ENCODE peak calls at places on chromosomes 7 and 10, in five cellular contexts. One of them, this sample, is unnamed.

GRCh38 chr7:54705436-54705835 is 53.6 kb downstream of the SEC61G start:
- DNase-seq in heart left ventricle: no peak
- DNase-seq in epithelial cell of esophagus: peak
- DNase-seq in WERI-Rb-1: no peak
- DNase-seq in fibroblast of lung: peak
- DNase-seq in this sample: peak

GRCh38 chr10:128543186-128543585 is 417.0 kb upstream of the MKI67 start:
- DNase-seq in heart left ventricle: no peak
- DNase-seq in epithelial cell of esophagus: no peak
- DNase-seq in WERI-Rb-1: no peak
- DNase-seq in fibroblast of lung: no peak
- DNase-seq in this sample: no peak

GRCh38 chr7:2025188-2025587 is 207.6 kb downstream of the MAD1L1 start:
- DNase-seq in WERI-Rb-1: no peak
- DNase-seq in heart left ventricle: no peak
- DNase-seq in fibroblast of lung: no peak
- DNase-seq in epithelial cell of esophagus: no peak
- DNase-seq in this sample: no peak

GRCh38 chr10:57506414-57507094 is 761.1 kb downstream of the IPMK start:
- DNase-seq in heart left ventricle: no peak
- DNase-seq in fibroblast of lung: no peak
- DNase-seq in WERI-Rb-1: no peak
- DNase-seq in epithelial cell of esophagus: no peak
- DNase-seq in this sample: no peak

GRCh38 chr10:130018730-130019185 is 54.7 kb upstream of the EBF3 start:
- DNase-seq in fibroblast of lung: no peak
- DNase-seq in WERI-Rb-1: no peak
- DNase-seq in heart left ventricle: no peak
- DNase-seq in epithelial cell of esophagus: no peak
- DNase-seq in this sample: no peak

GRCh38 chr10:17115683-17116082 is 13.9 kb downstream of the CUBN start:
- DNase-seq in fibroblast of lung: peak
- DNase-seq in heart left ventricle: no peak
- DNase-seq in epithelial cell of esophagus: peak
- DNase-seq in WERI-Rb-1: no peak
- DNase-seq in this sample: no peak

GRCh38 chr10:110209926-110210662 is 2.7 kb downstream of the MXI1 start:
- DNase-seq in fibroblast of lung: peak
- DNase-seq in WERI-Rb-1: peak
- DNase-seq in heart left ventricle: peak
- DNase-seq in epithelial cell of esophagus: peak
- DNase-seq in this sample: no peak

GRCh38 chr10:133336131-133337078 is at the start of gene CALY:
- DNase-seq in epithelial cell of esophagus: no peak
- DNase-seq in WERI-Rb-1: peak
- DNase-seq in heart left ventricle: no peak
- DNase-seq in fibroblast of lung: no peak
- DNase-seq in this sample: peak

GRCh38 chr7:27148031-27148775 is 629 bp upstream of the HOXA6 start:
- DNase-seq in epithelial cell of esophagus: no peak
- DNase-seq in fibroblast of lung: peak
- DNase-seq in WERI-Rb-1: no peak
- DNase-seq in heart left ventricle: no peak
- DNase-seq in this sample: peak

GRCh38 chr7:76260171-76260703 is 42.2 kb upstream of the HSPB1 start:
- DNase-seq in WERI-Rb-1: peak
- DNase-seq in epithelial cell of esophagus: peak
- DNase-seq in fibroblast of lung: no peak
- DNase-seq in heart left ventricle: no peak
- DNase-seq in this sample: peak

GRCh38 chr10:27783660-27784059 is 38.0 kb upstream of the MKX start:
- DNase-seq in heart left ventricle: no peak
- DNase-seq in fibroblast of lung: peak
- DNase-seq in epithelial cell of esophagus: peak
- DNase-seq in WERI-Rb-1: peak
- DNase-seq in this sample: no peak

GRCh38 chr10:61760943-61761824 is 98.5 kb downstream of the CABCOCO1 start:
- DNase-seq in fibroblast of lung: peak
- DNase-seq in epithelial cell of esophagus: peak
- DNase-seq in heart left ventricle: no peak
- DNase-seq in WERI-Rb-1: no peak
- DNase-seq in this sample: no peak

GRCh38 chr10:61943699-61944444 is 42.4 kb downstream of the ARID5B start:
- DNase-seq in epithelial cell of esophagus: peak
- DNase-seq in WERI-Rb-1: no peak
- DNase-seq in heart left ventricle: no peak
- DNase-seq in fibroblast of lung: peak
- DNase-seq in this sample: no peak

GRCh38 chr7:156792611-156793010 is 100.4 kb downstream of the LMBR1 start:
- DNase-seq in epithelial cell of esophagus: no peak
- DNase-seq in fibroblast of lung: no peak
- DNase-seq in WERI-Rb-1: no peak
- DNase-seq in heart left ventricle: peak
- DNase-seq in this sample: peak

GRCh38 chr7:158116235-158116634 is 471.4 kb downstream of the PTPRN2 start:
- DNase-seq in epithelial cell of esophagus: no peak
- DNase-seq in heart left ventricle: no peak
- DNase-seq in fibroblast of lung: no peak
- DNase-seq in WERI-Rb-1: no peak
- DNase-seq in this sample: no peak

GRCh38 chr10:62073429-62073828 is 171.9 kb downstream of the ARID5B start:
- DNase-seq in WERI-Rb-1: no peak
- DNase-seq in fibroblast of lung: peak
- DNase-seq in heart left ventricle: no peak
- DNase-seq in epithelial cell of esophagus: no peak
- DNase-seq in this sample: no peak

GRCh38 chr10:69636273-69636575 is 6.2 kb downstream of the FAM241B start:
- DNase-seq in epithelial cell of esophagus: no peak
- DNase-seq in fibroblast of lung: no peak
- DNase-seq in heart left ventricle: no peak
- DNase-seq in WERI-Rb-1: no peak
- DNase-seq in this sample: no peak
- H3K4me3 ChIP-seq in epithelial cell of esophagus: no peak
- H3K4me3 ChIP-seq in fibroblast of lung: no peak
- H3K4me3 ChIP-seq in heart left ventricle: no peak
- H3K4me3 ChIP-seq in WERI-Rb-1: no peak
- H3K4me3 ChIP-seq in this sample: no peak

DNA sequence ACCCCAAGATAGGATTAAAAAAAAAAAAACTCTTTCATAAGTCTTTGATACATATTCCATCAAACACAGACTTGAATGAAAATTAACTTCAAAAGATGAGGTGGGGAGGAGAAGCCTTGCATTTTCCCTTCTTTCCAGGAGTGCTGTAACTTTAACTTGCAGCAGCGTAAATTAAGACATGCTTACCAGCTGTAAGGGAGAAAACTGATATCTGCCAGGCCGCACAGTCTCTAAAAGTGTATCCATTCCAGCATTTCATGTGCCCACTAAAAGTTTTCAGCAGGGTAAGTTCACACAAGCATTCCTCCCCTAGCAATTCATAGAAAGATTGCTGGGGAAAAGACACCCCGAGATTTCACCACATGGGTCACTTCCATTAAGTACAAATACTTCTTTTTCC is 4.7 kb downstream of the CTBP2 start:
- DNase-seq in fibroblast of lung: no peak
- DNase-seq in heart left ventricle: no peak
- DNase-seq in WERI-Rb-1: no peak
- DNase-seq in epithelial cell of esophagus: no peak
- DNase-seq in this sample: no peak
- H3K4me3 ChIP-seq in fibroblast of lung: no peak
- H3K4me3 ChIP-seq in heart left ventricle: no peak
- H3K4me3 ChIP-seq in WERI-Rb-1: no peak
- H3K4me3 ChIP-seq in epithelial cell of esophagus: peak
- H3K4me3 ChIP-seq in this sample: no peak

DNA sequence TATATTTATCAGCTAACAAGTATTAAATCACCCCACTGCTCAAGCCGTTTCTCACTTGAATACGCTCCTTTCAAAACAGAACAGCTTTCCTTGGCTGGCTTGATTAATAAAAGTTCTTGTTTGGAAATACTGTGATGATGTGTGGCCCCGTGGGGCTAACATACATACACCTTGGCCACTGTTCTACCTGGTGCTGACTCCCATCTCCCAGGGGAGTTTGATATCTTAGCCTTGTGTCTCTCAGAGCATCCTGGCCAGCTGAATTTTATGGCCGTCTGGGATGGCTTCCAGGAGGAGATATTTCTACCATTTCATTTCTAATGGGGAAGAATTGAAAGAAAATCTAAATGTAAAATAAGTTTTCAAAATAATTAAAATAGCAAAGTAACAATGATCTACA is 300.2 kb downstream of the RNLS start:
- DNase-seq in epithelial cell of esophagus: no peak
- DNase-seq in heart left ventricle: no peak
- DNase-seq in WERI-Rb-1: no peak
- DNase-seq in fibroblast of lung: no peak
- DNase-seq in this sample: no peak
- H3K4me3 ChIP-seq in epithelial cell of esophagus: no peak
- H3K4me3 ChIP-seq in heart left ventricle: no peak
- H3K4me3 ChIP-seq in WERI-Rb-1: no peak
- H3K4me3 ChIP-seq in fibroblast of lung: no peak
- H3K4me3 ChIP-seq in this sample: no peak

DNA sequence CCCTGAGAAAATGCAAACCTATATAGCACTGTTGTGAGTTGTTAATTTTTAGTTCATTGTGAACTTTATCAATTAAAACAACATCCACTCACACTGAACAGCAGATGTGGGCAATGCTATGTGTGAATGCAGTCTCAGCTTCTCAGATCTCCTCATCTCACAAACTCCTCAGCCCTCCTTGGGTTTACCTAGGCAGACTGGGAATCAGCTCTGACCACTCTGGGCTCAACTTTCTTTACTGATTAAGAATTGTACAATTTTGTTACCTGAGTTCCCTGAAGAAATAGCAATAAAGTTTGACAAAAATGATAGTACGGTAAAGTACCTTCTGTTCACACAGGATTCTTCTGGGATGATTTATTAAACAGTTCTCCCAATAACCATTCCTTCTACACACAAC is 124.0 kb downstream of the SRPK2 start:
- DNase-seq in heart left ventricle: no peak
- DNase-seq in epithelial cell of esophagus: no peak
- DNase-seq in fibroblast of lung: no peak
- DNase-seq in WERI-Rb-1: no peak
- DNase-seq in this sample: no peak
- H3K4me3 ChIP-seq in heart left ventricle: no peak
- H3K4me3 ChIP-seq in epithelial cell of esophagus: no peak
- H3K4me3 ChIP-seq in fibroblast of lung: no peak
- H3K4me3 ChIP-seq in WERI-Rb-1: no peak
- H3K4me3 ChIP-seq in this sample: no peak

DNA sequence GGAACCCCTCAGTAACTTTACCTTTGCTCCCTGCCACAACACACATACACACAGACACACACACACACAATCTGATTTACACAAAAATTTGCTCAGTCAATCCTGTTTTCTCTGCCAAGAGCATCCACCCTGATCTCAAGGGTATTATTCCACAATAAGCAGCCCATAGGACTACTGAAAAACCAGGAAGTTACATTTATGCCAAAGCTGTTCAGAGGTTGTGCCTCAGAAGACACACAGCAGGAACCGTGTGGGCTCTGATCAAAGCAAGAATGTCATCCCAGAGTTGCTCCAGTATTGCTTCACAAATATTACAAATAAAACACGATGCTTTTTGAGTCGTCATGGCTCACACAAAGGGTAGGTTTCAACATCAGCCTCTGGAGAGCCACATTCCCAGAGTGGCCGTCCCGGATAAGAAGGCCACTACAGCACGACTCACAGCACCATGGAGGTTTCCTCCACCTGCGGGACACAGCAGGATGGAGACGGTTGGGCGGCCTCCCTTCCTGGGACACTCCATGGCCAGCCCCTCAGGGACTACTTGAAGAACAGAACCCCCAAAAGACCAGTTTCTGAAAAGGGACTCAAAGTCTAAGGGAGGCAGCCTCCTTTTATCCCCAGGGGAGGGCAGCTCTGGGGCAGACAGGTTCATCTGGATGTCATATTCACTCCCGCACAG is 1.6 kb downstream of the AIFM2 start:
- DNase-seq in WERI-Rb-1: no peak
- DNase-seq in fibroblast of lung: peak
- DNase-seq in epithelial cell of esophagus: peak
- DNase-seq in heart left ventricle: no peak
- DNase-seq in this sample: no peak
- H3K4me3 ChIP-seq in WERI-Rb-1: no peak
- H3K4me3 ChIP-seq in fibroblast of lung: no peak
- H3K4me3 ChIP-seq in epithelial cell of esophagus: no peak
- H3K4me3 ChIP-seq in heart left ventricle: no peak
- H3K4me3 ChIP-seq in this sample: no peak

GRCh38 chr7:66348531-66348930 is 143.4 kb downstream of the TPST1 start:
- DNase-seq in fibroblast of lung: no peak
- DNase-seq in heart left ventricle: no peak
- DNase-seq in WERI-Rb-1: no peak
- DNase-seq in epithelial cell of esophagus: no peak
- DNase-seq in this sample: no peak
- H3K4me3 ChIP-seq in fibroblast of lung: no peak
- H3K4me3 ChIP-seq in heart left ventricle: no peak
- H3K4me3 ChIP-seq in WERI-Rb-1: no peak
- H3K4me3 ChIP-seq in epithelial cell of esophagus: no peak
- H3K4me3 ChIP-seq in this sample: no peak

DNA sequence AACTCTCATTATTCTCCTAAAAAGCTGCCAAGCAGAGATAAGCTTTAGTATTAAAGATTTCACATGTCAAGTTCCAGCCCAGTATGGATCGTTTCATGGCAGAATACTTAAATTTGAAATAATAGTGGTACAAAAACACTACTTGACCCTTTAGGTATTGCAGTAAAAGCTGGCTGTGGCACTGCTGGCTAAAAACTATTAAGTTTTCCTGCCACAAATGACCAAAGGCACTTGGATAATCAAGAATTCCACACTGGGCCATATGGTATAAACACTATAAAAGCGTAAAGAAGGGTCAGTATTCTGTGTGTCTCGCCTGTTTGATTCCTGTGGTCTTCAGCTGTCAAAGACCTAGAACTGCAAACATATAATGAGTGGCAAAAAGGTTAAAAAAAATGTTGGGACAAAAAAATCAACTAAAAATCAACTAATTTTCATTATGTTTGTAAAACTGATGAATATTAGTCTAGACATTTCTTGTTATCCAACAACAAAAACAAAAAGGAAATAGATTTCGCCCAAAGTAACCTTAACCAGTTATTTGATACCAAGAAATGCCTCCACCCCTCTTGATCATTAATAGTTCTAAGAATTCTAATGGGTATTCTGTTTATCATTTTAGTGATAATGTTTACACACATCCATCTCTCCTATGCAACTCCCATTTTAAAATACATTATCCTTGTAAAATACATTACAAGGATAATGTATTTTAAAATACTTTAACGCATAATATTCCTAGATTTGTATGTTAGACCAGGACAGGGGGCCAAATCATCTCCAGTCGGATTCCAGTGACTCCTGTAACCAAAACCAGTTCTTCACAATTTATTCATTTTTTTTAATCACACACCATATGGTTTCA is 2.2 kb downstream of the CCDC71L start:
- DNase-seq in fibroblast of lung: no peak
- DNase-seq in heart left ventricle: no peak
- DNase-seq in epithelial cell of esophagus: no peak
- DNase-seq in WERI-Rb-1: no peak
- DNase-seq in this sample: no peak
- H3K4me3 ChIP-seq in fibroblast of lung: peak
- H3K4me3 ChIP-seq in heart left ventricle: peak
- H3K4me3 ChIP-seq in epithelial cell of esophagus: no peak
- H3K4me3 ChIP-seq in WERI-Rb-1: peak
- H3K4me3 ChIP-seq in this sample: peak

This sample was measured in BE2C.